ENCODE peak calls at places on chromosomes 13 and 19, in ten cellular contexts. One of them, this sample, is unnamed.

GRCh38 chr13:84032116-84032515 is 149.8 kb upstream of the SLITRK1 start:
- DNase-seq in ovary: no peak
- DNase-seq in lower lobe of right lung: no peak
- DNase-seq in brain microvascular endothelial cell: no peak
- DNase-seq in COR-L47: no peak
- DNase-seq in iPS-NIHi11: no peak
- DNase-seq in H9: no peak
- DNase-seq in cardiac muscle cell: no peak
- DNase-seq in CD8-positive, alpha-beta memory T cell: no peak
- DNase-seq in stimulated activated CD4-positive, alpha-beta T cell treated with anti-CD3 and anti-CD28 coated beads, Interleukin-15, amount 100 ng/mL, for 1 hour: no peak
- DNase-seq in this sample: no peak

GRCh38 chr13:82654851-82655517 is 1227.3 kb downstream of the SLITRK1 start:
- DNase-seq in ovary: peak
- DNase-seq in lower lobe of right lung: peak
- DNase-seq in brain microvascular endothelial cell: peak
- DNase-seq in COR-L47: no peak
- DNase-seq in iPS-NIHi11: no peak
- DNase-seq in H9: no peak
- DNase-seq in cardiac muscle cell: no peak
- DNase-seq in CD8-positive, alpha-beta memory T cell: no peak
- DNase-seq in stimulated activated CD4-positive, alpha-beta T cell treated with anti-CD3 and anti-CD28 coated beads, Interleukin-15, amount 100 ng/mL, for 1 hour: no peak
- DNase-seq in this sample: no peak

GRCh38 chr13:47708386-47708785 is 292.7 kb downstream of the SUCLA2 start:
- DNase-seq in ovary: no peak
- DNase-seq in lower lobe of right lung: no peak
- DNase-seq in brain microvascular endothelial cell: peak
- DNase-seq in COR-L47: no peak
- DNase-seq in iPS-NIHi11: no peak
- DNase-seq in H9: no peak
- DNase-seq in cardiac muscle cell: no peak
- DNase-seq in CD8-positive, alpha-beta memory T cell: no peak
- DNase-seq in stimulated activated CD4-positive, alpha-beta T cell treated with anti-CD3 and anti-CD28 coated beads, Interleukin-15, amount 100 ng/mL, for 1 hour: no peak
- DNase-seq in this sample: no peak

GRCh38 chr13:105627270-105627669 is 908.2 kb downstream of the EFNB2 start:
- DNase-seq in ovary: no peak
- DNase-seq in lower lobe of right lung: no peak
- DNase-seq in brain microvascular endothelial cell: peak
- DNase-seq in COR-L47: no peak
- DNase-seq in iPS-NIHi11: no peak
- DNase-seq in H9: no peak
- DNase-seq in cardiac muscle cell: no peak
- DNase-seq in CD8-positive, alpha-beta memory T cell: no peak
- DNase-seq in stimulated activated CD4-positive, alpha-beta T cell treated with anti-CD3 and anti-CD28 coated beads, Interleukin-15, amount 100 ng/mL, for 1 hour: no peak
- DNase-seq in this sample: no peak

GRCh38 chr13:22040810-22041364 is 370.0 kb downstream of the FGF9 start:
- DNase-seq in ovary: no peak
- DNase-seq in lower lobe of right lung: peak
- DNase-seq in brain microvascular endothelial cell: no peak
- DNase-seq in COR-L47: no peak
- DNase-seq in iPS-NIHi11: no peak
- DNase-seq in H9: peak
- DNase-seq in cardiac muscle cell: no peak
- DNase-seq in CD8-positive, alpha-beta memory T cell: no peak
- DNase-seq in stimulated activated CD4-positive, alpha-beta T cell treated with anti-CD3 and anti-CD28 coated beads, Interleukin-15, amount 100 ng/mL, for 1 hour: no peak
- DNase-seq in this sample: no peak

GRCh38 chr19:45153339-45154063 is 7.3 kb downstream of the NKPD1 start:
- DNase-seq in ovary: peak
- DNase-seq in lower lobe of right lung: no peak
- DNase-seq in brain microvascular endothelial cell: no peak
- DNase-seq in COR-L47: peak
- DNase-seq in iPS-NIHi11: peak
- DNase-seq in H9: peak
- DNase-seq in cardiac muscle cell: peak
- DNase-seq in CD8-positive, alpha-beta memory T cell: peak
- DNase-seq in stimulated activated CD4-positive, alpha-beta T cell treated with anti-CD3 and anti-CD28 coated beads, Interleukin-15, amount 100 ng/mL, for 1 hour: no peak
- DNase-seq in this sample: no peak

GRCh38 chr19:54420383-54421168 is 5.3 kb downstream of the TTYH1 start:
- DNase-seq in ovary: no peak
- DNase-seq in lower lobe of right lung: no peak
- DNase-seq in brain microvascular endothelial cell: peak
- DNase-seq in COR-L47: no peak
- DNase-seq in iPS-NIHi11: peak
- DNase-seq in H9: peak
- DNase-seq in cardiac muscle cell: no peak
- DNase-seq in CD8-positive, alpha-beta memory T cell: no peak
- DNase-seq in stimulated activated CD4-positive, alpha-beta T cell treated with anti-CD3 and anti-CD28 coated beads, Interleukin-15, amount 100 ng/mL, for 1 hour: no peak
- DNase-seq in this sample: no peak

GRCh38 chr19:15144046-15144646 is 36.9 kb downstream of the SYDE1 start:
- DNase-seq in ovary: no peak
- DNase-seq in lower lobe of right lung: no peak
- DNase-seq in brain microvascular endothelial cell: no peak
- DNase-seq in COR-L47: no peak
- DNase-seq in iPS-NIHi11: no peak
- DNase-seq in H9: no peak
- DNase-seq in cardiac muscle cell: no peak
- DNase-seq in CD8-positive, alpha-beta memory T cell: no peak
- DNase-seq in stimulated activated CD4-positive, alpha-beta T cell treated with anti-CD3 and anti-CD28 coated beads, Interleukin-15, amount 100 ng/mL, for 1 hour: no peak
- DNase-seq in this sample: no peak

GRCh38 chr13:43472980-43473379 is 313.8 kb downstream of the ENOX1 start:
- DNase-seq in ovary: no peak
- DNase-seq in lower lobe of right lung: no peak
- DNase-seq in brain microvascular endothelial cell: no peak
- DNase-seq in COR-L47: no peak
- DNase-seq in iPS-NIHi11: no peak
- DNase-seq in H9: no peak
- DNase-seq in cardiac muscle cell: no peak
- DNase-seq in CD8-positive, alpha-beta memory T cell: no peak
- DNase-seq in stimulated activated CD4-positive, alpha-beta T cell treated with anti-CD3 and anti-CD28 coated beads, Interleukin-15, amount 100 ng/mL, for 1 hour: no peak
- DNase-seq in this sample: no peak

GRCh38 chr13:100519626-100520025 is 69.0 kb downstream of the GGACT start:
- DNase-seq in ovary: no peak
- DNase-seq in lower lobe of right lung: no peak
- DNase-seq in brain microvascular endothelial cell: no peak
- DNase-seq in COR-L47: no peak
- DNase-seq in iPS-NIHi11: no peak
- DNase-seq in H9: no peak
- DNase-seq in cardiac muscle cell: no peak
- DNase-seq in CD8-positive, alpha-beta memory T cell: no peak
- DNase-seq in stimulated activated CD4-positive, alpha-beta T cell treated with anti-CD3 and anti-CD28 coated beads, Interleukin-15, amount 100 ng/mL, for 1 hour: no peak
- DNase-seq in this sample: no peak

GRCh38 chr13:26557393-26558073 is at the start of gene WASF3:
- DNase-seq in ovary: peak
- DNase-seq in lower lobe of right lung: peak
- DNase-seq in brain microvascular endothelial cell: peak
- DNase-seq in COR-L47: peak
- DNase-seq in iPS-NIHi11: peak
- DNase-seq in H9: peak
- DNase-seq in cardiac muscle cell: peak
- DNase-seq in CD8-positive, alpha-beta memory T cell: no peak
- DNase-seq in stimulated activated CD4-positive, alpha-beta T cell treated with anti-CD3 and anti-CD28 coated beads, Interleukin-15, amount 100 ng/mL, for 1 hour: no peak
- DNase-seq in this sample: no peak

GRCh38 chr13:73957889-73958288 is 176.3 kb downstream of the KLF12 start:
- DNase-seq in ovary: no peak
- DNase-seq in lower lobe of right lung: no peak
- DNase-seq in brain microvascular endothelial cell: no peak
- DNase-seq in COR-L47: no peak
- DNase-seq in iPS-NIHi11: no peak
- DNase-seq in H9: no peak
- DNase-seq in cardiac muscle cell: no peak
- DNase-seq in CD8-positive, alpha-beta memory T cell: no peak
- DNase-seq in stimulated activated CD4-positive, alpha-beta T cell treated with anti-CD3 and anti-CD28 coated beads, Interleukin-15, amount 100 ng/mL, for 1 hour: no peak
- DNase-seq in this sample: no peak

GRCh38 chr19:44552324-44552723 is 22.8 kb upstream of the CEACAM20 start:
- DNase-seq in ovary: no peak
- DNase-seq in lower lobe of right lung: no peak
- DNase-seq in brain microvascular endothelial cell: peak
- DNase-seq in COR-L47: no peak
- DNase-seq in iPS-NIHi11: peak
- DNase-seq in H9: peak
- DNase-seq in cardiac muscle cell: peak
- DNase-seq in CD8-positive, alpha-beta memory T cell: no peak
- DNase-seq in stimulated activated CD4-positive, alpha-beta T cell treated with anti-CD3 and anti-CD28 coated beads, Interleukin-15, amount 100 ng/mL, for 1 hour: no peak
- DNase-seq in this sample: no peak

GRCh38 chr13:20369886-20370361 is 137.8 kb upstream of the GJB6 start:
- DNase-seq in ovary: no peak
- DNase-seq in lower lobe of right lung: no peak
- DNase-seq in brain microvascular endothelial cell: no peak
- DNase-seq in COR-L47: no peak
- DNase-seq in iPS-NIHi11: no peak
- DNase-seq in H9: no peak
- DNase-seq in cardiac muscle cell: no peak
- DNase-seq in CD8-positive, alpha-beta memory T cell: no peak
- DNase-seq in stimulated activated CD4-positive, alpha-beta T cell treated with anti-CD3 and anti-CD28 coated beads, Interleukin-15, amount 100 ng/mL, for 1 hour: no peak
- DNase-seq in this sample: no peak

GRCh38 chr19:10478903-10479384 is 24.2 kb downstream of the KEAP1 start:
- DNase-seq in ovary: peak
- DNase-seq in lower lobe of right lung: peak
- DNase-seq in brain microvascular endothelial cell: peak
- DNase-seq in COR-L47: no peak
- DNase-seq in iPS-NIHi11: peak
- DNase-seq in H9: peak
- DNase-seq in cardiac muscle cell: peak
- DNase-seq in CD8-positive, alpha-beta memory T cell: peak
- DNase-seq in stimulated activated CD4-positive, alpha-beta T cell treated with anti-CD3 and anti-CD28 coated beads, Interleukin-15, amount 100 ng/mL, for 1 hour: peak
- DNase-seq in this sample: peak

GRCh38 chr13:113744197-113745000 is 14.6 kb upstream of the TMEM255B start:
- DNase-seq in ovary: no peak
- DNase-seq in lower lobe of right lung: peak
- DNase-seq in brain microvascular endothelial cell: no peak
- DNase-seq in COR-L47: peak
- DNase-seq in iPS-NIHi11: no peak
- DNase-seq in H9: no peak
- DNase-seq in cardiac muscle cell: no peak
- DNase-seq in CD8-positive, alpha-beta memory T cell: no peak
- DNase-seq in stimulated activated CD4-positive, alpha-beta T cell treated with anti-CD3 and anti-CD28 coated beads, Interleukin-15, amount 100 ng/mL, for 1 hour: no peak
- DNase-seq in this sample: no peak